ENCODE peak calls at places on chromosomes 13 and 19, in eight cellular contexts. Z is breast epithelium, O is HCT116, T is cardiac muscle cell, C is fibroblast of lung, K is neuronal stem cell, G is heart right ventricle, M is mucosa of descending colon. X is an unnamed sample.

GRCh38 chr19:54556194-54556593 is 17.4 kb upstream of the LILRA2 start:
- DNase-seq in Z (no peak), O (no peak), T (no peak), C (no peak), K (no peak), G (no peak), M (no peak), X (no peak)

GRCh38 chr13:26628706-26629105 is 71.2 kb downstream of the WASF3 start:
- DNase-seq in Z (no peak), O (no peak), T (peak; percentile 47), C (peak; percentile 42), K (no peak), G (no peak), M (peak; percentile 27), X (peak; percentile 42)

GRCh38 chr19:31718041-31718440 is 368.8 kb upstream of the TSHZ3 start:
- DNase-seq in Z (no peak), O (no peak), T (peak; percentile 46), C (peak; percentile 39), K (no peak), G (no peak), M (no peak), X (no peak)

GRCh38 chr13:34464011-34464410 is 478.1 kb upstream of the NBEA start:
- DNase-seq in Z (no peak), O (no peak), T (peak; percentile 15), C (no peak), K (no peak), G (no peak), M (no peak), X (no peak)

GRCh38 chr13:113863511-113864302 is at the start of gene GAS6:
- DNase-seq in Z (peak; percentile 38), O (no peak), T (peak; percentile 31), C (peak; percentile 21), K (peak; percentile 51), G (peak; percentile 83), M (peak; percentile 79), X (peak; percentile 77)

GRCh38 chr13:24340608-24340955 is 31.2 kb downstream of the C1QTNF9 start:
- DNase-seq in Z (no peak), O (no peak), T (no peak), C (no peak), K (no peak), G (no peak), M (no peak), X (no peak)

GRCh38 chr13:95865080-95865597 is 188.1 kb downstream of the UGGT2 start:
- DNase-seq in Z (no peak), O (no peak), T (no peak), C (no peak), K (no peak), G (no peak), M (no peak), X (no peak)

GRCh38 chr13:98254541-98254940 is 77.5 kb upstream of the RNF113B start:
- DNase-seq in Z (no peak), O (no peak), T (no peak), C (peak; percentile 56), K (no peak), G (no peak), M (no peak), X (no peak)

GRCh38 chr19:6319376-6319775 is 14.0 kb downstream of the ACER1 start:
- DNase-seq in Z (no peak), O (no peak), T (no peak), C (no peak), K (no peak), G (no peak), M (no peak), X (no peak)

GRCh38 chr13:36057041-36057440 is 74.1 kb downstream of the DCLK1 start:
- DNase-seq in Z (no peak), O (no peak), T (peak; percentile 26), C (peak; percentile 5), K (no peak), G (no peak), M (no peak), X (no peak)

GRCh38 chr19:48254529-48254970 is 1.2 kb downstream of the CARD8 start:
- DNase-seq in Z (no peak), O (no peak), T (no peak), C (no peak), K (no peak), G (no peak), M (no peak), X (no peak)

GRCh38 chr13:60230593-60230992 is 66.9 kb upstream of the DIAPH3 start:
- DNase-seq in Z (no peak), O (no peak), T (peak; percentile 62), C (peak; percentile 9), K (no peak), G (no peak), M (no peak), X (no peak)

GRCh38 chr13:20714161-20714560 is 10.7 kb downstream of the IL17D start:
- DNase-seq in Z (no peak), O (no peak), T (peak; percentile 45), C (peak; percentile 39), K (no peak), G (no peak), M (no peak), X (no peak)

GRCh38 chr19:41376241-41376997 is at the start of gene TMEM91:
- DNase-seq in Z (no peak), O (no peak), T (peak; percentile 44), C (peak; percentile 44), K (no peak), G (peak; percentile 48), M (peak; percentile 48), X (peak; percentile 37)

DNA sequence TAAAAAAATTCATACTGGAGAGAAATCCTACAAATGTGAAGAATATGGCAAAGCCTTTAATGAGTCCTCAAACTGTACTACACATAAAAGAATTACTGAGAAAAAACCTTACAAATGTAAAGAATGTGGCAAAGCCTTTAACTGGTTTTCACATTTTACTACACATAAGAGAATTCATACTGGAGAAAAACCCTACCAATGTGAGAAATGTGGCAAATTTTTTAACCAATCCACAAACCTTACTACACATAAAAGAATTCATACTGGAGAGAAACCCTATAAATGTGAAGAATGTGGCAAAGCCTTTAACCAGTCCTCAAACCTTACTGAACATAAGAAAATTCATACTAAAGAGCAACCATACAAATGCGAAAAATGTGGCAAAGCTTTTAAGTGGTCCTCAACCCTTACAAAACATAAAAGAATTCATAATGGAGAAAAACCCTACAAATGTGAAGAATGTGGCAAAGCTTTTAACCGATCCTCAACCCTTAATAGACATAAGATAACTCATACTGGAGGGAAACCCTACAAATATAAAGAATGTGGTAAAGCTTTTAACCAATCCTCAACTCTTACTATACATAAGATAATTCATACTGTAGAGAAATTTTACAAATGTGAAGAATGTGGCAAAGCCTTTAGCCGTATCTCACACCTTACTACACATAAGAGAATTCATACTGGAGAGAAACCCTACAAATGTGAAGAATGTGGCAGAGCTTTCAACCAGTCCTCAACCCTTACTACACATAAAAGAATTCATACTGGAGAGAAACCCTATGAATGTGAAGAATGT is 29.0 kb downstream of the ZNF730 start:
- DNase-seq in Z (no peak), O (no peak), T (no peak), C (no peak), K (no peak), G (no peak), M (no peak), X (no peak)
- H3K9me3 ChIP-seq in Z (peaks cover 64% of the 10 kb centered on the region), O (peaks cover 16% of the 10 kb centered on the region), T (peaks cover 12% of the 10 kb centered on the region), C (no peaks in the 10 kb centered on the region), K (peaks cover 91% of the 10 kb centered on the region), G (peaks cover 33% of the 10 kb centered on the region), M (peaks cover 90% of the 10 kb centered on the region), X (peaks cover 11% of the 10 kb centered on the region)

GRCh38 chr19:1854032-1854541 is 5.8 kb upstream of the REXO1 start:
- DNase-seq in Z (no peak), O (no peak), T (no peak), C (no peak), K (no peak), G (no peak), M (no peak), X (no peak)

GRCh38 chr19:1852294-1852646 is 4.0 kb upstream of the REXO1 start:
- DNase-seq in Z (no peak), O (no peak), T (no peak), C (no peak), K (no peak), G (no peak), M (no peak), X (no peak)

GRCh38 chr19:1854542-1855039 is 6.3 kb upstream of the REXO1 start:
- DNase-seq in Z (no peak), O (no peak), T (no peak), C (no peak), K (no peak), G (peak; percentile 64), M (peak; percentile 66), X (no peak)

GRCh38 chr19:1852729-1853128 is 4.4 kb upstream of the REXO1 start:
- DNase-seq in Z (no peak), O (no peak), T (no peak), C (no peak), K (no peak), G (no peak), M (no peak), X (no peak)

DNA sequence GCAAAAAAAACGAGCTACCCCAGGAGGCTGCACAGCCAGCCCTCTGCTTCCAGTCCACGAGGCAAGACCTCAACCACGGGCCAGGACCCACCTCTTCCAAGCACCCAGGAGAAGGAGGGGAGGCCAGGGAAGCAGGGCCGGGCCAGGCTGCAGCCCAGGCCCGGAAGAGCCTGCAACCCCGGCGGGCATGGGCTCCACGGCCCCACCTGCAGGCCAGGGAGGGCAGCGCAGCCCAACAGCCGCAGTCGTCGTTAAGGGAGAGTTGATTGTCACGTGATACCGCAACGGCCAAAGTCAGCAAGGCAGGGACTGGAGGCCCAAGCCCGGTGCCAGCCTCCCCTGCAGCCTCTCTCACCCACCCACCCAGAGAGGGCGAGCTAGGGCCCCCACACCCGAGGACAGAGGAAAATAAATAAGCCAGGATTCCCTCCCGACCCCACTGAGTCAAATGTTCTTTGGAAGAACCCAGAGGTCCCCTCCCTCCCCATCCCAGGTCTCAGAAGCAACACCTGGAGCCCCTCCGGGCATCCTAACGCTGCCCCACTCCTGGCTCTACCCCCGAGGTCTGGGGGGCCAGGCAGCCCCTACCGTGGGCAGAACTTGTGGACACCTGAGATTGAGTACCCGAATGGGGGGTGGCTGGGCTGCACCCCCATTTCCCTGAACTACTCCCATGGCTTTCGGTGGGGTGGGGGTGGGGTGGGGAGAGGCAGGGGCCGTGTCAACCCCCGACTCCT is 5.2 kb upstream of the REXO1 start:
- DNase-seq in Z (peak; percentile 79), O (peak; percentile 68), T (peak; percentile 82), C (peak; percentile 74), K (no peak), G (peak; percentile 83), M (peak; percentile 93), X (peak; percentile 62)
- H3K4me1 ChIP-seq in Z (peaks cover 23% of the 10 kb centered on the region), O (peaks cover 75% of the 10 kb centered on the region), T (peaks cover 38% of the 10 kb centered on the region), C (peaks cover 37% of the 10 kb centered on the region), K (peaks cover 30% of the 10 kb centered on the region), G (peaks cover 58% of the 10 kb centered on the region), M (peaks cover 53% of the 10 kb centered on the region), X (peaks cover 12% of the 10 kb centered on the region)

GRCh38 chr13:99948411-99948810 is 23.2 kb downstream of the ZIC5 start:
- DNase-seq in Z (no peak), O (no peak), T (no peak), C (no peak), K (no peak), G (no peak), M (no peak), X (no peak)
- H3K9me3 ChIP-seq in Z (no peaks in the 10 kb centered on the region), O (no peaks in the 10 kb centered on the region), T (no peaks in the 10 kb centered on the region), C (no peaks in the 10 kb centered on the region), K (no peaks in the 10 kb centered on the region), G (no peaks in the 10 kb centered on the region), M (no peaks in the 10 kb centered on the region), X (no peaks in the 10 kb centered on the region)

DNA sequence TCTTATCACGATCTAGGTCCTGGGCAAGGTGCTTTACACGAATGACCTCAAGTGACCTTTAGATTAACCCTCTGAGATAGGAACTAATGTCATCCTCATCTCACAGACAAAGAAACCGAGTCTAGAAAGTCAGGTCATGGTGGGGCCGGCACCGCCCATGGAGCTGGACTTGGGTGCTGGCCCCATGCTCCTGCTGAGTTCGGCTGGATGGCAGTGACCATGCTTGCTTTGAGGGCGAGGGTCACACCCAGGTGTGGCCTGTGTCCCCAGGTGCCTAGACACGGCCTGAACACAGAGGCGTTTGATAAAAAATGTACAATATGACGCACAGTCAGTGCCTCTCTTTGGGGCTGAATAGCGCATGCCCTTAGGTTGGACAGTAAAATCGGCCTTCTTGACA is 26.8 kb downstream of the COL4A2 start:
- DNase-seq in Z (no peak), O (no peak), T (no peak), C (no peak), K (no peak), G (no peak), M (no peak), X (no peak)
- H3K4me1 ChIP-seq in Z (peaks cover 4% of the 10 kb centered on the region), O (no peaks in the 10 kb centered on the region), T (peaks cover 9% of the 10 kb centered on the region), C (peaks cover 33% of the 10 kb centered on the region), K (peaks cover 22% of the 10 kb centered on the region), G (peaks cover 91% of the 10 kb centered on the region), M (no peaks in the 10 kb centered on the region), X (peaks cover 5% of the 10 kb centered on the region)